ENCODE peak calls at places on chromosomes 6 and 20, in four cellular contexts. One of them, this sample, is unnamed.

GRCh38 chr6:51147756-51148155 is 329.1 kb downstream of the TFAP2B start:
- DNase-seq in left lung: no peak
- DNase-seq in hepatocyte: no peak
- DNase-seq in GM23248: no peak
- DNase-seq in this sample: no peak

GRCh38 chr6:26205625-26206574 is 118.7 kb downstream of the HFE start:
- DNase-seq in GM23248: peak; percentile 78
- DNase-seq in left lung: no peak
- DNase-seq in hepatocyte: no peak
- DNase-seq in this sample: no peak

GRCh38 chr6:83849127-83849526 is 4.0 kb upstream of the RIPPLY2 start:
- DNase-seq in hepatocyte: no peak
- DNase-seq in GM23248: no peak
- DNase-seq in left lung: no peak
- DNase-seq in this sample: no peak

GRCh38 chr6:125812394-125813231 is 21.9 kb downstream of the NCOA7 start:
- DNase-seq in GM23248: peak; percentile 92
- DNase-seq in left lung: no peak
- DNase-seq in hepatocyte: peak; percentile 43
- DNase-seq in this sample: no peak

GRCh38 chr6:126337323-126337722 is 2.6 kb upstream of the CENPW start:
- DNase-seq in hepatocyte: peak; percentile 26
- DNase-seq in left lung: no peak
- DNase-seq in GM23248: peak; percentile 83
- DNase-seq in this sample: no peak

GRCh38 chr6:12150812-12151432 is 138.8 kb downstream of the HIVEP1 start:
- DNase-seq in left lung: no peak
- DNase-seq in hepatocyte: peak; percentile 52
- DNase-seq in GM23248: peak; percentile 25
- DNase-seq in this sample: no peak

GRCh38 chr6:125357515-125358256 is 55.9 kb upstream of the HDDC2 start:
- DNase-seq in left lung: no peak
- DNase-seq in hepatocyte: peak; percentile 12
- DNase-seq in GM23248: no peak
- DNase-seq in this sample: peak; percentile 18

GRCh38 chr20:25072226-25072811 is 9.6 kb downstream of the VSX1 start:
- DNase-seq in left lung: no peak
- DNase-seq in hepatocyte: no peak
- DNase-seq in GM23248: peak; percentile 32
- DNase-seq in this sample: no peak

GRCh38 chr6:90406957-90407356 is 110.3 kb upstream of the BACH2 start:
- DNase-seq in GM23248: no peak
- DNase-seq in left lung: no peak
- DNase-seq in hepatocyte: peak; percentile 10
- DNase-seq in this sample: no peak

GRCh38 chr6:17656644-17657043 is 50.1 kb downstream of the NUP153 start:
- DNase-seq in hepatocyte: no peak
- DNase-seq in left lung: no peak
- DNase-seq in GM23248: no peak
- DNase-seq in this sample: no peak

GRCh38 chr20:61902213-61902869 is 163.3 kb downstream of the TAF4 start:
- DNase-seq in hepatocyte: no peak
- DNase-seq in GM23248: no peak
- DNase-seq in left lung: no peak
- DNase-seq in this sample: no peak

GRCh38 chr20:2713285-2713684 is 20.7 kb downstream of the EBF4 start:
- DNase-seq in hepatocyte: no peak
- DNase-seq in left lung: no peak
- DNase-seq in GM23248: no peak
- DNase-seq in this sample: no peak

GRCh38 chr6:11374036-11375010 is 141.9 kb upstream of the NEDD9 start:
- DNase-seq in hepatocyte: no peak
- DNase-seq in left lung: no peak
- DNase-seq in GM23248: no peak
- DNase-seq in this sample: no peak

GRCh38 chr6:152595507-152595906 is 41.7 kb downstream of the SYNE1 start:
- DNase-seq in hepatocyte: peak; percentile 21
- DNase-seq in GM23248: peak; percentile 28
- DNase-seq in left lung: no peak
- DNase-seq in this sample: no peak

GRCh38 chr6:104704191-104704590 is 155.5 kb downstream of the HACE1 start:
- DNase-seq in left lung: no peak
- DNase-seq in GM23248: no peak
- DNase-seq in hepatocyte: no peak
- DNase-seq in this sample: no peak

GRCh38 chr6:15430947-15431405 is 185.1 kb downstream of the JARID2 start:
- DNase-seq in GM23248: peak; percentile 52
- DNase-seq in left lung: no peak
- DNase-seq in hepatocyte: no peak
- DNase-seq in this sample: no peak
- H3K4me1 ChIP-seq in GM23248: peaks cover 57% of the 10 kb centered on the region
- H3K4me1 ChIP-seq in left lung: peaks cover 37% of the 10 kb centered on the region
- H3K4me1 ChIP-seq in hepatocyte: peaks cover 17% of the 10 kb centered on the region
- H3K4me1 ChIP-seq in this sample: peaks cover 51% of the 10 kb centered on the region

GRCh38 chr6:30712441-30712840 is 4.6 kb downstream of the MDC1 start:
- DNase-seq in hepatocyte: no peak
- DNase-seq in left lung: no peak
- DNase-seq in GM23248: no peak
- DNase-seq in this sample: no peak

GRCh38 chr6:30714263-30714662 is 2.8 kb downstream of the MDC1 start:
- DNase-seq in GM23248: no peak
- DNase-seq in left lung: no peak
- DNase-seq in hepatocyte: no peak
- DNase-seq in this sample: no peak

GRCh38 chr6:30707281-30707850 is 9.7 kb downstream of the MDC1 start:
- DNase-seq in left lung: no peak
- DNase-seq in GM23248: no peak
- DNase-seq in hepatocyte: no peak
- DNase-seq in this sample: no peak

GRCh38 chr6:30709101-30709868 is 7.8 kb downstream of the MDC1 start:
- DNase-seq in hepatocyte: no peak
- DNase-seq in GM23248: no peak
- DNase-seq in left lung: no peak
- DNase-seq in this sample: no peak

GRCh38 chr6:30711758-30712380 is 5.2 kb downstream of the MDC1 start:
- DNase-seq in hepatocyte: no peak
- DNase-seq in GM23248: no peak
- DNase-seq in left lung: no peak
- DNase-seq in this sample: no peak
- H3K27ac ChIP-seq in hepatocyte: no peak overlapping the region
- H3K27ac ChIP-seq in GM23248: no peak overlapping the region
- H3K27ac ChIP-seq in left lung: no peak overlapping the region
- H3K27ac ChIP-seq in this sample: no peak overlapping the region

DNA sequence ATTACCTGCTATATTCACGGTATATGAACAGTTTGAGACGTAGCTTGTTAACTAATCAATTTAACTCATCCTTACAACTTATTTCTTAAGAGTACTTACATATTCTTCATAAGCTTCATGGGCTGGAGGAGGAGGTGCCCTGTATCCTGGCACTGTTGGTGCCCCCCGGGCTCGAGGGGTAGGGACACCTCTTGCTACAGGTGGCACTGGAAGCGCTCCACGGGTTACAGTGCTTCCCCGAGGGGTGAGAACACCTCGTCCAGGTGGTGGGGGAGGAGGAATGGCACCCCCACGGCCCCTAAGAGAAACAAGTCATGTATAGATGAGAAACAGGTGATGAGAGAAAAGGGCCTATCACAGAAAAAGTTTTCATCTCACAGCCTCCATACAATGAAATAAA is 391.5 kb downstream of the KHDRBS2 start:
- DNase-seq in GM23248: no peak
- DNase-seq in left lung: no peak
- DNase-seq in hepatocyte: no peak
- DNase-seq in this sample: no peak
- H3K4me1 ChIP-seq in GM23248: no peaks in the 10 kb centered on the region
- H3K4me1 ChIP-seq in left lung: no peaks in the 10 kb centered on the region
- H3K4me1 ChIP-seq in hepatocyte: no peaks in the 10 kb centered on the region
- H3K4me1 ChIP-seq in this sample: no peaks in the 10 kb centered on the region

DNA sequence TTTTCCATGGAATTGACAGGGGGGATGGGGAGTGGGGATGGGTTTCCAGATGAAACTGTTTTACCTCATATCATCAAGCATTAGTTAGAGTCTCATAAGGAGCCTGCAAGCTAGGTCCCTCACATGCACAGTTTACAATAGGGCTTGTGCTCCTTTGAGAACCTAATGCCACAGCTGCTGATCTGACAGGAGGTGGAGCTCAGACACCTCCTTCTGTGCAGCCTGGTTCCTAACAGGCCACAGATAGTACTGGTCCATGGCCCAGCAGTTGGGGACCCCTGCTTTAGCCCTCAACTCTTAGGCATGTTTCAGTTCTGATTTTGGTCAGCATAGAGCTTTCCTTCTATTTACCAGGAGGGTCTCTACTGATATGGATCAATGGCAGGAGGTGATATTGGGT is 251.6 kb downstream of the LAMA2 start:
- DNase-seq in left lung: no peak
- DNase-seq in hepatocyte: no peak
- DNase-seq in GM23248: no peak
- DNase-seq in this sample: no peak
- H3K27ac ChIP-seq in left lung: peak overlapping the region; percentile 72
- H3K27ac ChIP-seq in hepatocyte: no peak overlapping the region
- H3K27ac ChIP-seq in GM23248: no peak overlapping the region
- H3K27ac ChIP-seq in this sample: peak overlapping the region; percentile 92

DNA sequence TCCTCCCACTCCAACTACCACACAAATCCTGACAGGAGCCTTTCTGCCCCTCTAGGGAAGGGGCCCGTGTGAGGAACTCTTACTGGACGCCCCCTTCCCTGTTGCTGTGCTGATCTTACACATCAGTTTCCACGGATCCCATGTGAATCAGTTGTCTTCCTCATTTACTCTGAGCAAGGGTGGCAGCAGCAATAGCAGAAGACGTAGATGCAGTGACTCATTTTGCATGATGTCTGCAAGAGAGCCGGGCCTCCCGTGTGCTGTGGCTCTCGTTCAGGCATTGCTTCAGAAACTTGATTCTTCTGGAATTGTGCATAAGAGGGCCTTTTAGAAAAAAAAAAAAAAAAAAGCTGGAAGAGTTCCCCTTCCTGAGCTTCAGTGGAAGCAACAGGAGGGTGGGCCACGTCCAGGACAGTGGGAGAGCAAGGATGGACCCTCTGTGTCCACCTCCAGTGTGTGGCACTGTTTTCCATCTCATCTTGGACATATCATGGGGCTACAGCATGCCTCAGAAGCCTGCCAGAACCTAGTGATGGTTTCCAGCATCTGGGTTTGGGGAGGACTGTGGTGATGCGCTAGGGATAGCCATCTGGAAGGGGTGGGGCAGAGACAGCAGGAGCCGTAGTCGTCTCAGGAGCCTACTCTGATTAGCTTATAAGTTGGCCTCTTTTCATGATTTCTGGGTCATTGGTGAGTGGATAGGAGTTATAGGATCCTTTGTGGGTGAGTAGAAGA is 62.1 kb downstream of the FOXO3 start:
- DNase-seq in left lung: peak; percentile 56
- DNase-seq in hepatocyte: peak; percentile 63
- DNase-seq in GM23248: peak; percentile 98
- DNase-seq in this sample: peak; percentile 41
- H3K4me1 ChIP-seq in left lung: peaks cover 31% of the 10 kb centered on the region
- H3K4me1 ChIP-seq in hepatocyte: peaks cover 30% of the 10 kb centered on the region
- H3K4me1 ChIP-seq in GM23248: peaks cover 53% of the 10 kb centered on the region
- H3K4me1 ChIP-seq in this sample: peaks cover 94% of the 10 kb centered on the region

This sample was measured in heart right ventricle.